ENCODE peak calls at places on chromosome 3, in seven cellular contexts. One of them, this sample, is unnamed.

GRCh38 chr3:48247401-48247807 is 6.5 kb downstream of the ZNF589 start:
- DNase-seq in astrocyte: peak; percentile 27
- DNase-seq in foreskin fibroblast: peak; percentile 67
- DNase-seq in cardiac fibroblast: peak; percentile 62
- DNase-seq in lower leg skin: peak; percentile 86
- DNase-seq in IMR-90: no peak
- DNase-seq in Caco-2: no peak
- DNase-seq in this sample: peak; percentile 30

GRCh38 chr3:7881946-7882345 is 619.7 kb upstream of the LMCD1 start:
- DNase-seq in astrocyte: no peak
- DNase-seq in foreskin fibroblast: no peak
- DNase-seq in cardiac fibroblast: no peak
- DNase-seq in lower leg skin: no peak
- DNase-seq in IMR-90: no peak
- DNase-seq in Caco-2: no peak
- DNase-seq in this sample: no peak

GRCh38 chr3:112333386-112334334 is 704 bp downstream of the CD200 start:
- DNase-seq in astrocyte: peak; percentile 38
- DNase-seq in foreskin fibroblast: no peak
- DNase-seq in cardiac fibroblast: peak; percentile 76
- DNase-seq in lower leg skin: no peak
- DNase-seq in IMR-90: no peak
- DNase-seq in Caco-2: no peak
- DNase-seq in this sample: peak; percentile 50

GRCh38 chr3:71580636-71581215 is 2.8 kb downstream of the FOXP1 start:
- DNase-seq in astrocyte: peak; percentile 6
- DNase-seq in foreskin fibroblast: no peak
- DNase-seq in cardiac fibroblast: no peak
- DNase-seq in lower leg skin: no peak
- DNase-seq in IMR-90: no peak
- DNase-seq in Caco-2: no peak
- DNase-seq in this sample: no peak

GRCh38 chr3:127216415-127217261 is 23.7 kb downstream of the PRR23E start:
- DNase-seq in astrocyte: no peak
- DNase-seq in foreskin fibroblast: no peak
- DNase-seq in cardiac fibroblast: no peak
- DNase-seq in lower leg skin: no peak
- DNase-seq in IMR-90: no peak
- DNase-seq in Caco-2: no peak
- DNase-seq in this sample: peak; percentile 26

GRCh38 chr3:171453175-171453868 is 6.9 kb downstream of the TNIK start:
- DNase-seq in astrocyte: no peak
- DNase-seq in foreskin fibroblast: peak; percentile 13
- DNase-seq in cardiac fibroblast: no peak
- DNase-seq in lower leg skin: no peak
- DNase-seq in IMR-90: no peak
- DNase-seq in Caco-2: no peak
- DNase-seq in this sample: peak; percentile 72

GRCh38 chr3:4343258-4343657 is 40.1 kb downstream of the SETMAR start:
- DNase-seq in astrocyte: peak; percentile 90
- DNase-seq in foreskin fibroblast: peak; percentile 34
- DNase-seq in cardiac fibroblast: no peak
- DNase-seq in lower leg skin: no peak
- DNase-seq in IMR-90: peak; percentile 67
- DNase-seq in Caco-2: no peak
- DNase-seq in this sample: no peak

GRCh38 chr3:69690-70089 is 126.9 kb upstream of the CHL1 start:
- DNase-seq in astrocyte: no peak
- DNase-seq in foreskin fibroblast: no peak
- DNase-seq in cardiac fibroblast: peak; percentile 87
- DNase-seq in lower leg skin: no peak
- DNase-seq in IMR-90: no peak
- DNase-seq in Caco-2: no peak
- DNase-seq in this sample: no peak

GRCh38 chr3:98540346-98540745 is 8.6 kb downstream of the GPR15 start:
- DNase-seq in astrocyte: no peak
- DNase-seq in foreskin fibroblast: no peak
- DNase-seq in cardiac fibroblast: no peak
- DNase-seq in lower leg skin: no peak
- DNase-seq in IMR-90: no peak
- DNase-seq in Caco-2: no peak
- DNase-seq in this sample: no peak

GRCh38 chr3:136512391-136512790 is 239.8 kb downstream of the STAG1 start:
- DNase-seq in astrocyte: peak; percentile 23
- DNase-seq in foreskin fibroblast: peak; percentile 60
- DNase-seq in cardiac fibroblast: peak; percentile 2
- DNase-seq in lower leg skin: no peak
- DNase-seq in IMR-90: peak; percentile 68
- DNase-seq in Caco-2: no peak
- DNase-seq in this sample: no peak

GRCh38 chr3:149199474-149199873 is 22.2 kb downstream of the CP start:
- DNase-seq in astrocyte: peak; percentile 51
- DNase-seq in foreskin fibroblast: peak; percentile 50
- DNase-seq in cardiac fibroblast: peak; percentile 46
- DNase-seq in lower leg skin: no peak
- DNase-seq in IMR-90: peak; percentile 68
- DNase-seq in Caco-2: no peak
- DNase-seq in this sample: no peak

GRCh38 chr3:128014548-128014947 is 37.7 kb upstream of the SEC61A1 start:
- DNase-seq in astrocyte: no peak
- DNase-seq in foreskin fibroblast: no peak
- DNase-seq in cardiac fibroblast: no peak
- DNase-seq in lower leg skin: peak; percentile 5
- DNase-seq in IMR-90: no peak
- DNase-seq in Caco-2: no peak
- DNase-seq in this sample: no peak

GRCh38 chr3:63343674-63344073 is 65.6 kb downstream of the SYNPR start:
- DNase-seq in astrocyte: peak; percentile 99
- DNase-seq in foreskin fibroblast: peak; percentile 99
- DNase-seq in cardiac fibroblast: peak; percentile 98
- DNase-seq in lower leg skin: peak; percentile 94
- DNase-seq in IMR-90: peak; percentile 92
- DNase-seq in Caco-2: no peak
- DNase-seq in this sample: peak; percentile 47

GRCh38 chr3:107660316-107660976 is 137.7 kb downstream of the BBX start:
- DNase-seq in astrocyte: no peak
- DNase-seq in foreskin fibroblast: peak; percentile 70
- DNase-seq in cardiac fibroblast: peak; percentile 78
- DNase-seq in lower leg skin: no peak
- DNase-seq in IMR-90: peak; percentile 77
- DNase-seq in Caco-2: no peak
- DNase-seq in this sample: no peak

GRCh38 chr3:197833930-197834715 is 43.1 kb downstream of the LRCH3 start:
- DNase-seq in astrocyte: no peak
- DNase-seq in foreskin fibroblast: no peak
- DNase-seq in cardiac fibroblast: no peak
- DNase-seq in lower leg skin: no peak
- DNase-seq in IMR-90: no peak
- DNase-seq in Caco-2: no peak
- DNase-seq in this sample: no peak

GRCh38 chr3:149815728-149816127 is 2.7 kb downstream of the RNF13 start:
- DNase-seq in astrocyte: no peak
- DNase-seq in foreskin fibroblast: no peak
- DNase-seq in cardiac fibroblast: no peak
- DNase-seq in lower leg skin: no peak
- DNase-seq in IMR-90: no peak
- DNase-seq in Caco-2: no peak
- DNase-seq in this sample: no peak

GRCh38 chr3:71258116-71258515 is 325.4 kb downstream of the FOXP1 start:
- DNase-seq in astrocyte: peak; percentile 96
- DNase-seq in foreskin fibroblast: peak; percentile 85
- DNase-seq in cardiac fibroblast: peak; percentile 61
- DNase-seq in lower leg skin: no peak
- DNase-seq in IMR-90: peak; percentile 78
- DNase-seq in Caco-2: no peak
- DNase-seq in this sample: peak; percentile 33

GRCh38 chr3:21654241-21654640 is 96.8 kb downstream of the ZNF385D start:
- DNase-seq in astrocyte: peak; percentile 80
- DNase-seq in foreskin fibroblast: no peak
- DNase-seq in cardiac fibroblast: peak; percentile 22
- DNase-seq in lower leg skin: no peak
- DNase-seq in IMR-90: no peak
- DNase-seq in Caco-2: no peak
- DNase-seq in this sample: no peak

GRCh38 chr3:194772241-194773000 is 86.7 kb downstream of the FAM43A start:
- DNase-seq in astrocyte: no peak
- DNase-seq in foreskin fibroblast: no peak
- DNase-seq in cardiac fibroblast: no peak
- DNase-seq in lower leg skin: peak; percentile 81
- DNase-seq in IMR-90: no peak
- DNase-seq in Caco-2: no peak
- DNase-seq in this sample: no peak

GRCh38 chr3:632571-633170 is 436.1 kb downstream of the CHL1 start:
- DNase-seq in astrocyte: peak; percentile 10
- DNase-seq in foreskin fibroblast: peak; percentile 19
- DNase-seq in cardiac fibroblast: peak; percentile 37
- DNase-seq in lower leg skin: no peak
- DNase-seq in IMR-90: peak; percentile 18
- DNase-seq in Caco-2: peak; percentile 60
- DNase-seq in this sample: peak; percentile 1

GRCh38 chr3:152719264-152719663 is 115.7 kb upstream of the P2RY1 start:
- DNase-seq in astrocyte: peak; percentile 43
- DNase-seq in foreskin fibroblast: peak; percentile 76
- DNase-seq in cardiac fibroblast: peak; percentile 40
- DNase-seq in lower leg skin: no peak
- DNase-seq in IMR-90: peak; percentile 21
- DNase-seq in Caco-2: no peak
- DNase-seq in this sample: no peak

GRCh38 chr3:101383656-101384055 is 63.3 kb upstream of the IMPG2 start:
- DNase-seq in astrocyte: no peak
- DNase-seq in foreskin fibroblast: no peak
- DNase-seq in cardiac fibroblast: no peak
- DNase-seq in lower leg skin: no peak
- DNase-seq in IMR-90: no peak
- DNase-seq in Caco-2: no peak
- DNase-seq in this sample: peak; percentile 35

GRCh38 chr3:123448503-123449091 is at the start of gene ADCY5:
- DNase-seq in astrocyte: no peak
- DNase-seq in foreskin fibroblast: peak; percentile 47
- DNase-seq in cardiac fibroblast: no peak
- DNase-seq in lower leg skin: no peak
- DNase-seq in IMR-90: no peak
- DNase-seq in Caco-2: no peak
- DNase-seq in this sample: peak; percentile 88

GRCh38 chr3:123447416-123447748 is 1.5 kb downstream of the ADCY5 start:
- DNase-seq in astrocyte: no peak
- DNase-seq in foreskin fibroblast: no peak
- DNase-seq in cardiac fibroblast: no peak
- DNase-seq in lower leg skin: no peak
- DNase-seq in IMR-90: no peak
- DNase-seq in Caco-2: no peak
- DNase-seq in this sample: no peak

GRCh38 chr3:123449092-123449985 is 449 bp upstream of the ADCY5 start:
- DNase-seq in astrocyte: no peak
- DNase-seq in foreskin fibroblast: peak; percentile 52
- DNase-seq in cardiac fibroblast: peak; percentile 18
- DNase-seq in lower leg skin: no peak
- DNase-seq in IMR-90: peak; percentile 10
- DNase-seq in Caco-2: no peak
- DNase-seq in this sample: peak; percentile 91

GRCh38 chr3:123446610-123447109 is 2.2 kb downstream of the ADCY5 start:
- DNase-seq in astrocyte: no peak
- DNase-seq in foreskin fibroblast: no peak
- DNase-seq in cardiac fibroblast: no peak
- DNase-seq in lower leg skin: no peak
- DNase-seq in IMR-90: no peak
- DNase-seq in Caco-2: no peak
- DNase-seq in this sample: no peak

GRCh38 chr3:123447749-123448502 is 964 bp downstream of the ADCY5 start:
- DNase-seq in astrocyte: no peak
- DNase-seq in foreskin fibroblast: peak; percentile 28
- DNase-seq in cardiac fibroblast: no peak
- DNase-seq in lower leg skin: no peak
- DNase-seq in IMR-90: no peak
- DNase-seq in Caco-2: no peak
- DNase-seq in this sample: peak; percentile 96
- H3K4me3 ChIP-seq in astrocyte: no peak overlapping the region
- H3K4me3 ChIP-seq in foreskin fibroblast: no peak overlapping the region
- H3K4me3 ChIP-seq in cardiac fibroblast: no peak overlapping the region
- H3K4me3 ChIP-seq in lower leg skin: peak overlapping the region; percentile 15
- H3K4me3 ChIP-seq in IMR-90: no peak overlapping the region
- H3K4me3 ChIP-seq in Caco-2: peak overlapping the region; percentile 52
- H3K4me3 ChIP-seq in this sample: peak overlapping the region; percentile 59

GRCh38 chr3:69162205-69162980 is 40.0 kb upstream of the LMOD3 start:
- DNase-seq in astrocyte: no peak
- DNase-seq in foreskin fibroblast: no peak
- DNase-seq in cardiac fibroblast: no peak
- DNase-seq in lower leg skin: no peak
- DNase-seq in IMR-90: no peak
- DNase-seq in Caco-2: no peak
- DNase-seq in this sample: no peak

GRCh38 chr3:69161587-69162196 is 39.3 kb upstream of the LMOD3 start:
- DNase-seq in astrocyte: no peak
- DNase-seq in foreskin fibroblast: peak; percentile 70
- DNase-seq in cardiac fibroblast: peak; percentile 74
- DNase-seq in lower leg skin: no peak
- DNase-seq in IMR-90: peak; percentile 53
- DNase-seq in Caco-2: no peak
- DNase-seq in this sample: peak; percentile 34

GRCh38 chr3:69164296-69164695 is 41.9 kb upstream of the LMOD3 start:
- DNase-seq in astrocyte: no peak
- DNase-seq in foreskin fibroblast: no peak
- DNase-seq in cardiac fibroblast: no peak
- DNase-seq in lower leg skin: no peak
- DNase-seq in IMR-90: no peak
- DNase-seq in Caco-2: no peak
- DNase-seq in this sample: no peak

GRCh38 chr3:69165744-69166143 is 43.3 kb upstream of the LMOD3 start:
- DNase-seq in astrocyte: no peak
- DNase-seq in foreskin fibroblast: no peak
- DNase-seq in cardiac fibroblast: no peak
- DNase-seq in lower leg skin: no peak
- DNase-seq in IMR-90: no peak
- DNase-seq in Caco-2: no peak
- DNase-seq in this sample: no peak

GRCh38 chr3:69166446-69166845 is 44.1 kb upstream of the LMOD3 start:
- DNase-seq in astrocyte: no peak
- DNase-seq in foreskin fibroblast: no peak
- DNase-seq in cardiac fibroblast: no peak
- DNase-seq in lower leg skin: no peak
- DNase-seq in IMR-90: no peak
- DNase-seq in Caco-2: no peak
- DNase-seq in this sample: no peak
- H3K4me3 ChIP-seq in astrocyte: no peak overlapping the region
- H3K4me3 ChIP-seq in foreskin fibroblast: no peak overlapping the region
- H3K4me3 ChIP-seq in cardiac fibroblast: no peak overlapping the region
- H3K4me3 ChIP-seq in lower leg skin: no peak overlapping the region
- H3K4me3 ChIP-seq in IMR-90: no peak overlapping the region
- H3K4me3 ChIP-seq in Caco-2: no peak overlapping the region
- H3K4me3 ChIP-seq in this sample: no peak overlapping the region

GRCh38 chr3:168066882-168067281 is 28.8 kb downstream of the GOLIM4 start:
- DNase-seq in astrocyte: no peak
- DNase-seq in foreskin fibroblast: no peak
- DNase-seq in cardiac fibroblast: no peak
- DNase-seq in lower leg skin: no peak
- DNase-seq in IMR-90: no peak
- DNase-seq in Caco-2: no peak
- DNase-seq in this sample: no peak
- H3K4me3 ChIP-seq in astrocyte: no peak overlapping the region
- H3K4me3 ChIP-seq in foreskin fibroblast: no peak overlapping the region
- H3K4me3 ChIP-seq in cardiac fibroblast: no peak overlapping the region
- H3K4me3 ChIP-seq in lower leg skin: no peak overlapping the region
- H3K4me3 ChIP-seq in IMR-90: no peak overlapping the region
- H3K4me3 ChIP-seq in Caco-2: no peak overlapping the region
- H3K4me3 ChIP-seq in this sample: no peak overlapping the region

GRCh38 chr3:185363662-185364203 is 797 bp downstream of the MAP3K13 start:
- DNase-seq in astrocyte: no peak
- DNase-seq in foreskin fibroblast: no peak
- DNase-seq in cardiac fibroblast: no peak
- DNase-seq in lower leg skin: no peak
- DNase-seq in IMR-90: no peak
- DNase-seq in Caco-2: no peak
- DNase-seq in this sample: peak; percentile 45
- H3K4me3 ChIP-seq in astrocyte: peak overlapping the region; percentile 79
- H3K4me3 ChIP-seq in foreskin fibroblast: peak overlapping the region; percentile 63
- H3K4me3 ChIP-seq in cardiac fibroblast: peak overlapping the region; percentile 27
- H3K4me3 ChIP-seq in lower leg skin: peak overlapping the region; percentile 14
- H3K4me3 ChIP-seq in IMR-90: peak overlapping the region; percentile 45
- H3K4me3 ChIP-seq in Caco-2: peak overlapping the region; percentile 41
- H3K4me3 ChIP-seq in this sample: peak overlapping the region; percentile 32

This sample was measured in H7.